ENCODE peak calls at places on chromosomes 4 and X, in eight cellular contexts. One of them, this sample, is unnamed.

GRCh38 chr4:74258949-74259348 is 49.3 kb upstream of the EPGN start:
- DNase-seq in AG09319: no peak
- DNase-seq in T-cell: no peak
- DNase-seq in activated CD4-positive, alpha-beta T cell treated with anti-CD3 and anti-CD28 coated beads for 36 hours: no peak
- DNase-seq in uterus: no peak
- DNase-seq in thoracic aorta: no peak
- DNase-seq in kidney tubule cell: peak
- DNase-seq in mucosa of descending colon: peak
- DNase-seq in this sample: peak

GRCh38 chrX:65821721-65822496 is 154.5 kb downstream of the MSN start:
- DNase-seq in AG09319: no peak
- DNase-seq in T-cell: peak
- DNase-seq in activated CD4-positive, alpha-beta T cell treated with anti-CD3 and anti-CD28 coated beads for 36 hours: peak
- DNase-seq in uterus: no peak
- DNase-seq in thoracic aorta: no peak
- DNase-seq in kidney tubule cell: no peak
- DNase-seq in mucosa of descending colon: peak
- DNase-seq in this sample: no peak

GRCh38 chrX:39402158-39402557 is 600.9 kb downstream of the MID1IP1 start:
- DNase-seq in AG09319: no peak
- DNase-seq in T-cell: no peak
- DNase-seq in activated CD4-positive, alpha-beta T cell treated with anti-CD3 and anti-CD28 coated beads for 36 hours: no peak
- DNase-seq in uterus: no peak
- DNase-seq in thoracic aorta: no peak
- DNase-seq in kidney tubule cell: no peak
- DNase-seq in mucosa of descending colon: no peak
- DNase-seq in this sample: no peak

GRCh38 chr4:75630174-75630931 is at the start of gene CDKL2:
- DNase-seq in AG09319: no peak
- DNase-seq in T-cell: peak
- DNase-seq in activated CD4-positive, alpha-beta T cell treated with anti-CD3 and anti-CD28 coated beads for 36 hours: peak
- DNase-seq in uterus: peak
- DNase-seq in thoracic aorta: peak
- DNase-seq in kidney tubule cell: peak
- DNase-seq in mucosa of descending colon: peak
- DNase-seq in this sample: peak

GRCh38 chr4:53714377-53715140 is 123.3 kb upstream of the LNX1 start:
- DNase-seq in AG09319: peak
- DNase-seq in T-cell: no peak
- DNase-seq in activated CD4-positive, alpha-beta T cell treated with anti-CD3 and anti-CD28 coated beads for 36 hours: no peak
- DNase-seq in uterus: no peak
- DNase-seq in thoracic aorta: no peak
- DNase-seq in kidney tubule cell: no peak
- DNase-seq in mucosa of descending colon: no peak
- DNase-seq in this sample: no peak

GRCh38 chr4:12595986-12596385 is 888.2 kb downstream of the RAB28 start:
- DNase-seq in AG09319: no peak
- DNase-seq in T-cell: no peak
- DNase-seq in activated CD4-positive, alpha-beta T cell treated with anti-CD3 and anti-CD28 coated beads for 36 hours: no peak
- DNase-seq in uterus: no peak
- DNase-seq in thoracic aorta: no peak
- DNase-seq in kidney tubule cell: no peak
- DNase-seq in mucosa of descending colon: no peak
- DNase-seq in this sample: no peak

GRCh38 chr4:3655485-3656429 is 110.4 kb upstream of the ADRA2C start:
- DNase-seq in AG09319: no peak
- DNase-seq in T-cell: no peak
- DNase-seq in activated CD4-positive, alpha-beta T cell treated with anti-CD3 and anti-CD28 coated beads for 36 hours: no peak
- DNase-seq in uterus: peak
- DNase-seq in thoracic aorta: no peak
- DNase-seq in kidney tubule cell: no peak
- DNase-seq in mucosa of descending colon: no peak
- DNase-seq in this sample: no peak

GRCh38 chr4:143282170-143282760 is 54.4 kb upstream of the GAB1 start:
- DNase-seq in AG09319: no peak
- DNase-seq in T-cell: no peak
- DNase-seq in activated CD4-positive, alpha-beta T cell treated with anti-CD3 and anti-CD28 coated beads for 36 hours: no peak
- DNase-seq in uterus: no peak
- DNase-seq in thoracic aorta: no peak
- DNase-seq in kidney tubule cell: no peak
- DNase-seq in mucosa of descending colon: no peak
- DNase-seq in this sample: no peak

GRCh38 chrX:49230500-49231232 is 2.5 kb downstream of the CACNA1F start:
- DNase-seq in AG09319: no peak
- DNase-seq in T-cell: peak
- DNase-seq in activated CD4-positive, alpha-beta T cell treated with anti-CD3 and anti-CD28 coated beads for 36 hours: peak
- DNase-seq in uterus: no peak
- DNase-seq in thoracic aorta: peak
- DNase-seq in kidney tubule cell: peak
- DNase-seq in mucosa of descending colon: peak
- DNase-seq in this sample: peak

GRCh38 chrX:69605521-69605920 is 10.4 kb upstream of the EDA start:
- DNase-seq in AG09319: no peak
- DNase-seq in T-cell: no peak
- DNase-seq in activated CD4-positive, alpha-beta T cell treated with anti-CD3 and anti-CD28 coated beads for 36 hours: no peak
- DNase-seq in uterus: no peak
- DNase-seq in thoracic aorta: no peak
- DNase-seq in kidney tubule cell: no peak
- DNase-seq in mucosa of descending colon: no peak
- DNase-seq in this sample: no peak

GRCh38 chrX:134603806-134604700 is 54.2 kb downstream of the PLAC1 start:
- DNase-seq in AG09319: peak
- DNase-seq in T-cell: no peak
- DNase-seq in activated CD4-positive, alpha-beta T cell treated with anti-CD3 and anti-CD28 coated beads for 36 hours: no peak
- DNase-seq in uterus: peak
- DNase-seq in thoracic aorta: no peak
- DNase-seq in kidney tubule cell: peak
- DNase-seq in mucosa of descending colon: no peak
- DNase-seq in this sample: peak

GRCh38 chr4:87375719-87376291 is 15.2 kb downstream of the HSD17B11 start:
- DNase-seq in AG09319: peak
- DNase-seq in T-cell: no peak
- DNase-seq in activated CD4-positive, alpha-beta T cell treated with anti-CD3 and anti-CD28 coated beads for 36 hours: no peak
- DNase-seq in uterus: no peak
- DNase-seq in thoracic aorta: no peak
- DNase-seq in kidney tubule cell: peak
- DNase-seq in mucosa of descending colon: peak
- DNase-seq in this sample: peak

GRCh38 chr4:125389713-125390112 is 75.0 kb downstream of the FAT4 start:
- DNase-seq in AG09319: peak
- DNase-seq in T-cell: no peak
- DNase-seq in activated CD4-positive, alpha-beta T cell treated with anti-CD3 and anti-CD28 coated beads for 36 hours: no peak
- DNase-seq in uterus: no peak
- DNase-seq in thoracic aorta: no peak
- DNase-seq in kidney tubule cell: peak
- DNase-seq in mucosa of descending colon: no peak
- DNase-seq in this sample: no peak